ENCODE peak calls at places on chromosomes 2 and 18, in four cellular contexts. W, J, I and D are unnamed samples.

GRCh38 chr2:148914463-148914862 is 39.4 kb downstream of the KIF5C start:
- DNase-seq in W (no peak), J (no peak), I (no peak), D (no peak)

GRCh38 chr18:25467226-25468065 is 115.5 kb upstream of the ZNF521 start:
- DNase-seq in W (no peak), J (no peak), I (no peak), D (no peak)

GRCh38 chr2:39871291-39871761 is 92.3 kb upstream of the THUMPD2 start:
- DNase-seq in W (no peak), J (no peak), I (no peak), D (no peak)

GRCh38 chr2:120150040-120150482 is 73.1 kb downstream of the TMEM185B start:
- DNase-seq in W (no peak), J (no peak), I (no peak), D (no peak)

GRCh38 chr2:170966648-170967396 is 37.8 kb downstream of the GORASP2 start:
- DNase-seq in W (no peak), J (no peak), I (no peak), D (no peak)

GRCh38 chr2:238287702-238288649 is at the start of gene PER2:
- DNase-seq in W (no peak), J (peak), I (no peak), D (no peak)

GRCh38 chr2:126864861-126865260 is 33.8 kb upstream of the TEX51 start:
- DNase-seq in W (no peak), J (peak), I (no peak), D (no peak)

GRCh38 chr2:183063083-183063482 is 15.5 kb upstream of the DUSP19 start:
- DNase-seq in W (no peak), J (no peak), I (no peak), D (no peak)

GRCh38 chr2:176753752-176754474 is 458.7 kb upstream of the HNRNPA3 start:
- DNase-seq in W (no peak), J (no peak), I (no peak), D (no peak)

GRCh38 chr2:168105127-168105683 is 142.2 kb downstream of the STK39 start:
- DNase-seq in W (no peak), J (no peak), I (no peak), D (no peak)

GRCh38 chr2:212708346-212708745 is 169.7 kb upstream of the ERBB4 start:
- DNase-seq in W (no peak), J (no peak), I (no peak), D (no peak)

GRCh38 chr2:172181840-172182239 is 79.1 kb upstream of the DLX2 start:
- DNase-seq in W (no peak), J (no peak), I (peak), D (peak)

GRCh38 chr2:10019174-10019971 is 24.0 kb upstream of the KLF11 start:
- DNase-seq in W (no peak), J (no peak), I (no peak), D (no peak)

GRCh38 chr18:50104421-50104820 is 90.5 kb downstream of the MYO5B start:
- DNase-seq in W (no peak), J (no peak), I (no peak), D (no peak)

GRCh38 chr18:50107468-50107867 is 87.5 kb downstream of the MYO5B start:
- DNase-seq in W (no peak), J (no peak), I (no peak), D (no peak)

GRCh38 chr18:50099725-50100414 is 95.1 kb downstream of the MYO5B start:
- DNase-seq in W (peak), J (no peak), I (no peak), D (no peak)

DNA sequence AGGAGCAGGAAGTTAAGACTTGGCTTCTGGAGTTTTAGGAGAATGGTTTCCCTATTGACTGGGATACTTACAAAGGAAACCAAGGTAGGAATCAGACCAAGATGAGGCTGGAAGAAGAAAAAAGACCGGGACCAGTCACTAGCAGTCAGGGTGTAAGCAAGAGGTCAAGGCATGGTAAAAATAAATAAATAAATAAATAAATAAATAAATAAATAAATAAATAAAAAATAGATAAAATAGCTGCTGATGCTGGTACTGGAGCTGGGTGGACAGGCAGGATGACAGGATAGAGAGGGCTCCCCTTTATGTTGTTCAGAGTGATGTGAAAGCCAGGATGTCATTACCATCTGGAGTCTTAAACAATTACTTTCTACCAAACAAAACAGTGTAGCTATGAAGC is 89.9 kb downstream of the MYO5B start:
- DNase-seq in W (no peak), J (no peak), I (no peak), D (no peak)
- TF ChIP-seq ZNF274 in W (no peak), J (no peak), I (no peak), D (no peak)

GRCh38 chr2:72676341-72677025 is 149.3 kb downstream of the EXOC6B start:
- DNase-seq in W (no peak), J (no peak), I (no peak), D (no peak)
- TF ChIP-seq ZNF274 in W (no peak), J (no peak), I (no peak), D (no peak)

GRCh38 chr2:186746584-186746983 is 52.7 kb downstream of the FAM171B start:
- DNase-seq in W (peak), J (no peak), I (no peak), D (no peak)

GRCh38 chr2:186751078-186751477 is 57.2 kb downstream of the FAM171B start:
- DNase-seq in W (no peak), J (no peak), I (no peak), D (no peak)

GRCh38 chr2:186749179-186749578 is 55.3 kb downstream of the FAM171B start:
- DNase-seq in W (no peak), J (no peak), I (no peak), D (no peak)

GRCh38 chr2:186751790-186752189 is 57.9 kb downstream of the FAM171B start:
- DNase-seq in W (peak), J (no peak), I (no peak), D (no peak)

GRCh38 chr2:186748354-186748753 is 54.5 kb downstream of the FAM171B start:
- DNase-seq in W (no peak), J (no peak), I (no peak), D (no peak)
- TF ChIP-seq ZNF274 in W (no peak), J (no peak), I (no peak), D (no peak)

GRCh38 chr18:30160124-30160523 is 882.4 kb downstream of the DSC3 start:
- DNase-seq in W (no peak), J (no peak), I (no peak), D (no peak)

GRCh38 chr18:30163573-30163972 is 879.0 kb downstream of the DSC3 start:
- DNase-seq in W (no peak), J (no peak), I (no peak), D (no peak)
- TF ChIP-seq ZNF274 in W (no peak), J (no peak), I (no peak), D (no peak)

GRCh38 chr18:62387257-62387656 is 62.1 kb downstream of the TNFRSF11A start:
- DNase-seq in W (no peak), J (no peak), I (no peak), D (no peak)
- TF ChIP-seq ZNF274 in W (no peak), J (no peak), I (no peak), D (no peak)